ENCODE peak calls at places on chromosome 19, in four cellular contexts. L is ovary; Y is activated naive CD8-positive, alpha-beta T cell treated with anti-CD3 and anti-CD28 coated beads, Interleukin-2, amount 50 U/mL, for 24 hours; H is HEK293T. R is an unnamed sample.

GRCh38 chr19:40663712-40664692 is 26.4 kb downstream of the NUMBL start:
- DNase-seq in Y (peak), H (no peak), L (peak), R (no peak)

GRCh38 chr19:11587302-11587972 is 9.8 kb upstream of the ZNF627 start:
- DNase-seq in H (peak), Y (peak), L (peak), R (peak)

GRCh38 chr19:5738423-5738822 is 18.0 kb downstream of the CATSPERD start:
- DNase-seq in H (no peak), L (no peak), Y (no peak), R (no peak)

GRCh38 chr19:10968527-10969081 is 7.8 kb downstream of the SMARCA4 start:
- DNase-seq in Y (no peak), H (no peak), L (no peak), R (no peak)

GRCh38 chr19:806815-807421 is 9.7 kb downstream of the PTBP1 start:
- DNase-seq in Y (no peak), L (no peak), H (no peak), R (no peak)

GRCh38 chr19:31254611-31255010 is 94.6 kb downstream of the TSHZ3 start:
- DNase-seq in H (no peak), L (no peak), Y (no peak), R (no peak)

GRCh38 chr19:10544242-10544752 is 593 bp downstream of the ATG4D start:
- DNase-seq in L (peak), Y (peak), H (no peak), R (no peak)

GRCh38 chr19:22935151-22935550 is 67.8 kb downstream of the ZNF728 start:
- DNase-seq in Y (no peak), L (no peak), H (no peak), R (no peak)

GRCh38 chr19:47631681-47632446 is 22.9 kb downstream of the BICRA start:
- DNase-seq in H (no peak), L (no peak), Y (no peak), R (no peak)

GRCh38 chr19:36573948-36574726 is 1.0 kb upstream of the ZNF529 start:
- DNase-seq in L (no peak), Y (no peak), H (no peak), R (no peak)

GRCh38 chr19:4732680-4733114 is 9.1 kb upstream of the DPP9 start:
- DNase-seq in H (peak), Y (peak), L (no peak), R (peak)